ENCODE peak calls at places on chromosomes 6 and 20, in five cellular contexts. F is tibial nerve, H is AG04449, U is dorsolateral prefrontal cortex, W is AG09309. A is an unnamed sample.

GRCh38 chr6:15420959-15421438 is 175.1 kb downstream of the JARID2 start:
- DNase-seq in F (no peak), H (no peak), U (no peak), W (no peak), A (no peak)

GRCh38 chr6:16041327-16041726 is 87.6 kb upstream of the MYLIP start:
- DNase-seq in F (no peak), H (no peak), U (no peak), W (no peak), A (no peak)

GRCh38 chr6:3831741-3832530 is 17.2 kb upstream of the FAM50B start:
- DNase-seq in F (no peak), H (no peak), U (no peak), W (no peak), A (no peak)

GRCh38 chr6:170421921-170422320 is 115.4 kb downstream of the FAM120B start:
- DNase-seq in F (no peak), H (no peak), U (no peak), W (no peak), A (no peak)

GRCh38 chr6:89368107-89368506 is 15.6 kb upstream of the UBE2J1 start:
- DNase-seq in F (peak), H (no peak), U (peak), W (no peak), A (peak)

GRCh38 chr6:157531986-157532365 is 151.0 kb downstream of the ZDHHC14 start:
- DNase-seq in F (no peak), H (no peak), U (no peak), W (no peak), A (no peak)

GRCh38 chr20:1833728-1834726 is 61.2 kb upstream of the SIRPA start:
- DNase-seq in F (no peak), H (no peak), U (no peak), W (no peak), A (no peak)

GRCh38 chr20:1337441-1337840 is 8.5 kb upstream of the SDCBP2 start:
- DNase-seq in F (no peak), H (no peak), U (no peak), W (no peak), A (no peak)

GRCh38 chr20:43953919-43954617 is 39.4 kb downstream of the TOX2 start:
- DNase-seq in F (no peak), H (no peak), U (no peak), W (no peak), A (peak)

GRCh38 chr20:50023116-50023802 is 40.5 kb downstream of the SNAI1 start:
- DNase-seq in F (no peak), H (no peak), U (no peak), W (no peak), A (no peak)

GRCh38 chr6:169604076-169604475 is 97.8 kb downstream of the WDR27 start:
- DNase-seq in F (no peak), H (no peak), U (no peak), W (no peak), A (no peak)

GRCh38 chr6:151374024-151374423 is 17.3 kb downstream of the ZBTB2 start:
- DNase-seq in F (no peak), H (no peak), U (no peak), W (no peak), A (no peak)

GRCh38 chr20:35768731-35769664 is 2.8 kb upstream of the PHF20 start:
- DNase-seq in F (peak), H (peak), U (peak), W (peak), A (peak)

GRCh38 chr6:24797596-24798216 is 1.0 kb downstream of the ARMH2 start:
- DNase-seq in F (no peak), H (no peak), U (no peak), W (no peak), A (no peak)

GRCh38 chr6:13526718-13527668 is 39.6 kb upstream of the GFOD1 start:
- DNase-seq in F (no peak), H (no peak), U (peak), W (no peak), A (no peak)

GRCh38 chr6:47283993-47284392 is 25.7 kb downstream of the TNFRSF21 start:
- DNase-seq in F (no peak), H (no peak), U (no peak), W (no peak), A (no peak)

GRCh38 chr6:42141603-42142117 is 760 bp downstream of the C6orf132 start:
- DNase-seq in F (no peak), H (no peak), U (no peak), W (no peak), A (no peak)

GRCh38 chr6:158408552-158409130 is 96.4 kb downstream of the TULP4 start:
- DNase-seq in F (peak), H (no peak), U (peak), W (peak), A (peak)

GRCh38 chr6:62362097-62362496 is 76.1 kb upstream of the KHDRBS2 start:
- DNase-seq in F (no peak), H (no peak), U (no peak), W (no peak), A (no peak)

GRCh38 chr6:130600880-130601341 is 226.3 kb upstream of the SMLR1 start:
- DNase-seq in F (no peak), H (peak), U (no peak), W (peak), A (peak)

GRCh38 chr6:33905081-33905609 is 101.3 kb upstream of the MLN start:
- DNase-seq in F (no peak), H (no peak), U (no peak), W (no peak), A (no peak)

GRCh38 chr6:155274533-155274932 is 10.7 kb downstream of the CLDN20 start:
- DNase-seq in F (no peak), H (no peak), U (no peak), W (no peak), A (peak)

GRCh38 chr6:106547053-106547414 is 82.3 kb downstream of the RTN4IP1 start:
- DNase-seq in F (no peak), H (no peak), U (no peak), W (no peak), A (no peak)

GRCh38 chr6:125586074-125586473 is 163.4 kb upstream of the HEY2 start:
- DNase-seq in F (no peak), H (no peak), U (no peak), W (no peak), A (peak)

GRCh38 chr6:27810768-27811298 is 101.4 kb downstream of the OR2B2 start:
- DNase-seq in F (no peak), H (no peak), U (no peak), W (no peak), A (no peak)

GRCh38 chr6:34487536-34487935 is 21.7 kb downstream of the PACSIN1 start:
- DNase-seq in F (no peak), H (no peak), U (no peak), W (no peak), A (no peak)

GRCh38 chr20:23246682-23247664 is 103.6 kb upstream of the NXT1 start:
- DNase-seq in F (peak), H (no peak), U (no peak), W (no peak), A (no peak)

GRCh38 chr6:144149894-144150672 is at the start of gene STX11:
- DNase-seq in F (peak), H (no peak), U (no peak), W (no peak), A (peak)

GRCh38 chr6:3136361-3136760 is 17.9 kb downstream of the BPHL start:
- DNase-seq in F (no peak), H (no peak), U (no peak), W (no peak), A (no peak)

GRCh38 chr6:57147955-57148858 is 23.9 kb upstream of the BAG2 start:
- DNase-seq in F (no peak), H (no peak), U (no peak), W (no peak), A (no peak)

GRCh38 chr6:104941694-104942177 is 15.2 kb upstream of the LIN28B start:
- DNase-seq in F (no peak), H (no peak), U (no peak), W (no peak), A (no peak)

GRCh38 chr6:104943781-104944180 is 13.1 kb upstream of the LIN28B start:
- DNase-seq in F (no peak), H (no peak), U (no peak), W (no peak), A (peak)

GRCh38 chr6:104940238-104940880 is 16.5 kb upstream of the LIN28B start:
- DNase-seq in F (no peak), H (no peak), U (peak), W (no peak), A (no peak)

GRCh38 chr6:104936766-104937535 is 20.0 kb upstream of the LIN28B start:
- DNase-seq in F (no peak), H (no peak), U (no peak), W (no peak), A (no peak)

DNA sequence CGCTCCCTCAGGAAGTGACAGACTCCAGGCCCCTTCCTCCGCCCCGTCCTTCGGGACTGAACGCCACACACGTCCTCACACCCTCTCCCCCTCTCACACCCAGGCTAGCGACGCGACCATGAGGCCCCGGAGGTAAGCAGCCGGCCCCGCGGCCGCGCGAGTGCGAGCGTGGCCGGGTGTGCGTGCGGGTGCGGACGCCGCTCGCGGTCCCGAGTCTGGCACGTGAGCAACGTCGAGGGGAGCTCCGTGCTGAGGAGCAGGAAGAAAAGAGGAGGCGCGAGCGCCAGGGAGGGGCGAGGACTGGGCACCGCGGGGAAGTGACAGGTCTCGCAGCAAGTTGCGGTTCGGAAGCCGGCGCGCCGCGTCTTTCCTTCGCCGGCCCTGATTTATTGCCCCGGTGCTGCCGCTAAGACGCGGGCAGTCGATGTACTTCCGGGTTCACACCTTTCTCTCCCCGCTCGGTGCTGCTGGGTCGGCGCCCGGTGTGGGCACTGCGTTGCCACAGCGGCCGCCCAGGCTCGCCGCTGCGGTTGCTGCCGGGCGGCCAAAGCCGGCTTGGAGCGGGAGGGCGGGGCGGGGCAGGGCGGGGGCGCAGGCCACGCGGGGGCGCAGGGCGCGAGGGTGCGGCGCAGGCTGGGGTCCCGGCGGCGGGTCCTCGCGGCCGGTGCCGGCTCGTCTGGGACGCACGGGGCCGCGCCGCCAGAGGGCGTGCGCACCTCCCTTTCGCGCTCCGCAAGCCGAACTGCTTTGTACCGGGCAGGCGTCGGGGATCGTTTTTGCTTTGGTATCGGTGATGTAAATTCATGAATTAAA is 15.8 kb upstream of the LIN28B start:
- DNase-seq in F (no peak), H (no peak), U (peak), W (no peak), A (peak)
- H3K4me3 ChIP-seq in F (peak), H (peak), U (peak), W (peak), A (peak)

GRCh38 chr6:8494730-8495129 is 59.4 kb upstream of the SLC35B3 start:
- DNase-seq in F (no peak), H (no peak), U (no peak), W (no peak), A (no peak)

DNA sequence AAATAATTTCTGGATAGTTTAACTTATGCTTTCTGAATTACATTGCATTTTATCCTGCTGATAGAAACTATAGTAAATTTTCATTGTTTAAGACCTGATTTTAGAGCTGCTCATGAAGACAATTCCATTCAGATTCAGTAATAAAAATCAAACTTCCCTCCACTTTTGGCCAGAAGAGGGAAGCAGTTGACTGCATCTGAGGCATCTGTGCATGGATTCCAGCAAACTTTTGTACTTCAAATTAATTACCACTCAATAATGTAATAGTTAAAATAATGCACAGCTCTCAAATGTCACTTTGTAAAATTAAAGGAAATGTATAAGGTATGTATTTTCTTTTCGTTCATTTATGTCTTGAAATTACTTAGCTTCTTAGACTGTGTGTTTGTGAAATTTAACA is 64.2 kb upstream of the SLC35B3 start:
- DNase-seq in F (no peak), H (no peak), U (no peak), W (no peak), A (no peak)
- TF ChIP-seq CTCF in F (no peak), H (peak), U (peak), W (peak), A (no peak)

DNA sequence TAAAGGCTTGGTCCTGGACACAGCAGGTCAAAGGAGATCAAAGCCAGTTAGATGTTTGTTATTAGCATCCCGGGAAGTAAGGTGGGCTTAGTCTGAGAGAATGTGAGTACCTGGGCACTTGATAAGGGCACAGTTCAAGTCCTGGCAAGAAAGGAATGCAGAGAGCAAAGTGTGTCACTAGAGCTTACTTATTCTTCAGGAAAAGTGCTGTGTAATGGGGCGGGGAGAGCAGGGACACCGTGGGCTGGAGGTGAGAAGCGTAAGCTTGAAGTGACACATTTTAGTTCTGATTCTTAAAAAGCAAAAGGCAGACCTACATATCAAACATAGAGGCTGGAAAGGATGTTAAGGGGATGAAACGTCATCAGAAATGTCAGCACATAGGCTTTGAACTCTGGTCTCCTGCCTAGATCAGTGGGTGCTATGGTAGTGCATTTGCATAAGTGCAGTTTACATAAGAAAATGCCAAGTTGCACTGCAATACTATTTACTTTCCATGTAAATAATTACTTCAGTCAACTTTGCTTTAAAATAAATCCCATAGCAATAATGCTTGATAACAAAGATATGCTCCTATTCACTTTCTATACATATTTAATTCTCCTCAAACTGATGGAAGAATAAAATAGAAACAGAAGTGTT is 2.6 kb downstream of the SAMD5 start:
- DNase-seq in F (no peak), H (no peak), U (no peak), W (no peak), A (no peak)
- H3K4me3 ChIP-seq in F (no peak), H (peak), U (no peak), W (no peak), A (no peak)

DNA sequence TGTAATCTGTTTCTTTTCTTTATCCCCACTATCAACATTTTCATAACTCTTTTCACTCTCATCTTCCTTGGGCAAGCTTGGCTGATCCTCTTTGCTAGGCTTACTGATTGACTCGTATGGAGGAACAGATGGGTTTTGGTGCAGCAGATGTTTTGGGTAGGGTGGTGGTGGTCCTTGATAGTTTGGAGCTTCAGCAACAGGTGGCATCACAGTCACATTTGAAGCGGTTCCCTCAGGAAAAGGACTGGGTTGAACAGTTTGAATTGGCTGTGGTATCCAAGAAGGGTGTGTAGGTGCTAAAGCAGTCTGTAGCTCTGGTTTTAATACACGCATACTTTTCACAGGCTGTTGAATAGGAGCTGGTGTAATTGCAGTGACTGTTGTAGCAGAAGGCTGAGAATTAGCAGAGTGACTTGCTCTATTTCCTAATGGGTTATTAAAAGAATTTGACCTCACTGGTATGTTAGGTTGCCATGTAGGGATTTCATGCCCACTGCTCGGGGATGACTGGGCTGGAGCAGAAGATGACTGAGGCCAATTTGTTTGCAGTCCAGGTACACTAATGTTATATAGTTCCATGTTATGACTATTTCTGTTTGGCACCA is 34.5 kb downstream of the LATS1 start:
- DNase-seq in F (no peak), H (no peak), U (no peak), W (no peak), A (no peak)
- TF ChIP-seq CTCF in F (no peak), H (no peak), U (no peak), W (no peak), A (no peak)

DNA sequence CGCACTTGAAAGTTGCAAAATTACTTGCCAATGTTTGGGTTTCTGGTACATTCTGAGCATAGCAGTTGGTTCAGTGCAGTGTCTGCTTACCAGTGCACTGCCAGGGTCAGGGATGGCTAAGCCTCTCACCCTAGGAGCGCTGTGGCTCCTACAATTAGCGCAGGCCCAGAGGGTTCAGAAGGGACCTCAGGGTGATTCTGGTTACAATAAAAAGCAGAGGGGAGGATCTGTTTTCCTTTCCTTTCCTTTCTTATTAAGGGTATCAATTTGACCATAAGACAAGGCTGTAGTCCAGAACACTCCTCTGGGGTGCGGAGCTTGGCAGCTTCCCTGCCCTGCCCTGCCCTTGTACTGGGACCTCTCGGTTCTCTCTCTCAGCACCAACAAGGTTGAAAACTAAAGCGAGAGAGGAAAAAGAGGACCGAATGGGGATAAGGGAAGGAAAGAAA is 2.6 kb downstream of the MAFB start:
- DNase-seq in F (no peak), H (no peak), U (no peak), W (no peak), A (no peak)
- H3K4me3 ChIP-seq in F (peak), H (peak), U (no peak), W (no peak), A (peak)